ENCODE peak calls at places on chromosome 3, in seven cellular contexts. One of them, this sample, is unnamed.

GRCh38 chr3:24043985-24044384 is 98.9 kb downstream of the NR1D2 start:
- DNase-seq in AG10803: no peak
- DNase-seq in uterus: no peak
- DNase-seq in astrocyte: no peak
- DNase-seq in PC-3: no peak
- DNase-seq in GM12865: no peak
- DNase-seq in HFF-Myc: no peak
- DNase-seq in this sample: no peak

GRCh38 chr3:61889259-61889658 is 327.9 kb downstream of the PTPRG start:
- DNase-seq in astrocyte: no peak
- DNase-seq in GM12865: no peak
- DNase-seq in PC-3: no peak
- DNase-seq in AG10803: no peak
- DNase-seq in HFF-Myc: no peak
- DNase-seq in uterus: no peak
- DNase-seq in this sample: no peak

GRCh38 chr3:59680916-59681315 is 631.1 kb upstream of the CFAP20DC start:
- DNase-seq in AG10803: no peak
- DNase-seq in GM12865: no peak
- DNase-seq in PC-3: no peak
- DNase-seq in astrocyte: no peak
- DNase-seq in HFF-Myc: no peak
- DNase-seq in uterus: no peak
- DNase-seq in this sample: no peak

GRCh38 chr3:64343692-64344440 is 118.6 kb upstream of the PRICKLE2 start:
- DNase-seq in PC-3: no peak
- DNase-seq in GM12865: no peak
- DNase-seq in AG10803: peak
- DNase-seq in uterus: no peak
- DNase-seq in astrocyte: peak
- DNase-seq in HFF-Myc: no peak
- DNase-seq in this sample: peak

GRCh38 chr3:42900731-42901420 is 5.1 kb upstream of the ZNF662 start:
- DNase-seq in astrocyte: no peak
- DNase-seq in GM12865: no peak
- DNase-seq in PC-3: peak
- DNase-seq in AG10803: no peak
- DNase-seq in uterus: no peak
- DNase-seq in HFF-Myc: no peak
- DNase-seq in this sample: peak

GRCh38 chr3:159948423-159949140 is 40.1 kb upstream of the IL12A start:
- DNase-seq in AG10803: peak
- DNase-seq in astrocyte: peak
- DNase-seq in PC-3: peak
- DNase-seq in GM12865: no peak
- DNase-seq in HFF-Myc: no peak
- DNase-seq in uterus: no peak
- DNase-seq in this sample: no peak

GRCh38 chr3:40166997-40167396 is 142.5 kb upstream of the EIF1B start:
- DNase-seq in uterus: no peak
- DNase-seq in AG10803: no peak
- DNase-seq in HFF-Myc: no peak
- DNase-seq in astrocyte: no peak
- DNase-seq in GM12865: no peak
- DNase-seq in PC-3: no peak
- DNase-seq in this sample: no peak

GRCh38 chr3:172524611-172525010 is 1.4 kb upstream of the TNFSF10 start:
- DNase-seq in GM12865: no peak
- DNase-seq in PC-3: no peak
- DNase-seq in HFF-Myc: no peak
- DNase-seq in AG10803: peak
- DNase-seq in uterus: no peak
- DNase-seq in astrocyte: peak
- DNase-seq in this sample: no peak

GRCh38 chr3:157355276-157355675 is 81.4 kb upstream of the PTX3 start:
- DNase-seq in AG10803: no peak
- DNase-seq in HFF-Myc: no peak
- DNase-seq in GM12865: no peak
- DNase-seq in PC-3: no peak
- DNase-seq in uterus: no peak
- DNase-seq in astrocyte: no peak
- DNase-seq in this sample: no peak

GRCh38 chr3:106245400-106245799 is 376.6 kb upstream of the CBLB start:
- DNase-seq in AG10803: no peak
- DNase-seq in GM12865: no peak
- DNase-seq in HFF-Myc: no peak
- DNase-seq in astrocyte: no peak
- DNase-seq in uterus: no peak
- DNase-seq in PC-3: no peak
- DNase-seq in this sample: no peak

GRCh38 chr3:70358978-70359580 is 46.6 kb upstream of the MDFIC2 start:
- DNase-seq in GM12865: peak
- DNase-seq in astrocyte: peak
- DNase-seq in HFF-Myc: peak
- DNase-seq in uterus: no peak
- DNase-seq in AG10803: peak
- DNase-seq in PC-3: peak
- DNase-seq in this sample: peak

GRCh38 chr3:11720220-11721113 is 76.8 kb upstream of the VGLL4 start:
- DNase-seq in AG10803: peak
- DNase-seq in HFF-Myc: peak
- DNase-seq in PC-3: peak
- DNase-seq in uterus: peak
- DNase-seq in GM12865: peak
- DNase-seq in astrocyte: peak
- DNase-seq in this sample: peak

GRCh38 chr3:197308591-197308990 is 10.2 kb upstream of the DLG1 start:
- DNase-seq in AG10803: peak
- DNase-seq in astrocyte: peak
- DNase-seq in PC-3: peak
- DNase-seq in GM12865: no peak
- DNase-seq in HFF-Myc: no peak
- DNase-seq in uterus: no peak
- DNase-seq in this sample: peak

GRCh38 chr3:50334339-50335075 is 6.1 kb downstream of the RASSF1 start:
- DNase-seq in HFF-Myc: no peak
- DNase-seq in uterus: no peak
- DNase-seq in astrocyte: no peak
- DNase-seq in PC-3: no peak
- DNase-seq in GM12865: no peak
- DNase-seq in AG10803: no peak
- DNase-seq in this sample: no peak

GRCh38 chr3:9271903-9272302 is 22.5 kb upstream of the SRGAP3 start:
- DNase-seq in GM12865: no peak
- DNase-seq in uterus: no peak
- DNase-seq in AG10803: no peak
- DNase-seq in HFF-Myc: no peak
- DNase-seq in PC-3: no peak
- DNase-seq in astrocyte: no peak
- DNase-seq in this sample: no peak

GRCh38 chr3:129323651-129324294 is 45.1 kb downstream of the HMCES start:
- DNase-seq in GM12865: peak
- DNase-seq in HFF-Myc: no peak
- DNase-seq in uterus: no peak
- DNase-seq in AG10803: no peak
- DNase-seq in astrocyte: no peak
- DNase-seq in PC-3: no peak
- DNase-seq in this sample: no peak

GRCh38 chr3:45437388-45437787 is 49.0 kb downstream of the LARS2 start:
- DNase-seq in HFF-Myc: no peak
- DNase-seq in PC-3: peak
- DNase-seq in astrocyte: no peak
- DNase-seq in GM12865: no peak
- DNase-seq in AG10803: peak
- DNase-seq in uterus: no peak
- DNase-seq in this sample: no peak

GRCh38 chr3:97848779-97849178 is 27.0 kb downstream of the CRYBG3 start:
- DNase-seq in HFF-Myc: no peak
- DNase-seq in AG10803: no peak
- DNase-seq in uterus: no peak
- DNase-seq in PC-3: no peak
- DNase-seq in astrocyte: no peak
- DNase-seq in GM12865: no peak
- DNase-seq in this sample: no peak

GRCh38 chr3:136343873-136344281 is 93.7 kb downstream of the PCCB start:
- DNase-seq in AG10803: peak
- DNase-seq in HFF-Myc: peak
- DNase-seq in astrocyte: peak
- DNase-seq in uterus: peak
- DNase-seq in PC-3: peak
- DNase-seq in GM12865: no peak
- DNase-seq in this sample: peak

GRCh38 chr3:130658666-130659065 is 88.0 kb downstream of the PIK3R4 start:
- DNase-seq in astrocyte: peak
- DNase-seq in GM12865: no peak
- DNase-seq in HFF-Myc: peak
- DNase-seq in AG10803: peak
- DNase-seq in uterus: peak
- DNase-seq in PC-3: peak
- DNase-seq in this sample: no peak

GRCh38 chr3:169383770-169384169 is 279.7 kb downstream of the MECOM start:
- DNase-seq in astrocyte: no peak
- DNase-seq in GM12865: no peak
- DNase-seq in HFF-Myc: no peak
- DNase-seq in AG10803: no peak
- DNase-seq in uterus: no peak
- DNase-seq in PC-3: no peak
- DNase-seq in this sample: peak

GRCh38 chr3:33318709-33319380 is 41.6 kb downstream of the FBXL2 start:
- DNase-seq in PC-3: peak
- DNase-seq in astrocyte: no peak
- DNase-seq in HFF-Myc: no peak
- DNase-seq in GM12865: peak
- DNase-seq in AG10803: no peak
- DNase-seq in uterus: no peak
- DNase-seq in this sample: no peak

DNA sequence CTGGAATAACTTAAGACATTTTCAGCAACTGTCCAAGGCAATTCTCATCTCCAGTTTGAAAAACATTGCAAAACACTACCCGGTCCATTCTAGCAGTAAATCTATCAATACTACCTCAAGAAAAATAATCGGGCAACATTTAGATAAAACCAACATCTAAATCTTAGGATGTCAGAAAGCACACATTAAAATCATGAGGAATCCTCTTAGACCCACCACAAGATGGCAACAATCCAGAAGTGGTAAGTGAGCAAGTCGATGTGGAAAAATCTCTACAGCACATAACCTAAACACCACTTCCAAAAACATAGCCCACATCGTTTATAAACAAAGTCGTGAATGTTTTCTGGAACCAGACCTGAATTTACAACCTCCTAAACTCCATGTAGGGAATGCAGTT is 5.7 kb downstream of the PLCH1 start:
- DNase-seq in HFF-Myc: no peak
- DNase-seq in GM12865: no peak
- DNase-seq in PC-3: no peak
- DNase-seq in astrocyte: no peak
- DNase-seq in AG10803: peak
- DNase-seq in uterus: no peak
- DNase-seq in this sample: no peak
- TF ChIP-seq CTCF in HFF-Myc: no peak
- TF ChIP-seq CTCF in GM12865: no peak
- TF ChIP-seq CTCF in PC-3: peak
- TF ChIP-seq CTCF in astrocyte: no peak
- TF ChIP-seq CTCF in AG10803: no peak
- TF ChIP-seq CTCF in uterus: no peak
- TF ChIP-seq CTCF in this sample: no peak

GRCh38 chr3:14231998-14232501 is 53.4 kb downstream of the LSM3 start:
- DNase-seq in PC-3: peak
- DNase-seq in uterus: no peak
- DNase-seq in GM12865: no peak
- DNase-seq in AG10803: peak
- DNase-seq in HFF-Myc: no peak
- DNase-seq in astrocyte: no peak
- DNase-seq in this sample: no peak
- H3K4me3 ChIP-seq in PC-3: no peak
- H3K4me3 ChIP-seq in uterus: no peak
- H3K4me3 ChIP-seq in GM12865: no peak
- H3K4me3 ChIP-seq in AG10803: no peak
- H3K4me3 ChIP-seq in HFF-Myc: no peak
- H3K4me3 ChIP-seq in astrocyte: no peak
- H3K4me3 ChIP-seq in this sample: no peak

GRCh38 chr3:192212335-192212734 is 515.0 kb downstream of the FGF12 start:
- DNase-seq in astrocyte: no peak
- DNase-seq in AG10803: no peak
- DNase-seq in uterus: no peak
- DNase-seq in PC-3: no peak
- DNase-seq in GM12865: peak
- DNase-seq in HFF-Myc: no peak
- DNase-seq in this sample: peak
- TF ChIP-seq CTCF in astrocyte: no peak
- TF ChIP-seq CTCF in AG10803: no peak
- TF ChIP-seq CTCF in uterus: no peak
- TF ChIP-seq CTCF in PC-3: peak
- TF ChIP-seq CTCF in GM12865: peak
- TF ChIP-seq CTCF in HFF-Myc: no peak
- TF ChIP-seq CTCF in this sample: no peak

GRCh38 chr3:194276768-194277546 is 74.2 kb downstream of the CPN2 start:
- DNase-seq in PC-3: no peak
- DNase-seq in GM12865: no peak
- DNase-seq in astrocyte: peak
- DNase-seq in AG10803: peak
- DNase-seq in uterus: peak
- DNase-seq in HFF-Myc: no peak
- DNase-seq in this sample: no peak
- H3K4me3 ChIP-seq in PC-3: no peak
- H3K4me3 ChIP-seq in GM12865: no peak
- H3K4me3 ChIP-seq in astrocyte: no peak
- H3K4me3 ChIP-seq in AG10803: no peak
- H3K4me3 ChIP-seq in uterus: no peak
- H3K4me3 ChIP-seq in HFF-Myc: no peak
- H3K4me3 ChIP-seq in this sample: no peak

GRCh38 chr3:20478407-20478806 is 292.4 kb upstream of the SGO1 start:
- DNase-seq in HFF-Myc: no peak
- DNase-seq in uterus: no peak
- DNase-seq in PC-3: no peak
- DNase-seq in GM12865: no peak
- DNase-seq in AG10803: no peak
- DNase-seq in astrocyte: no peak
- DNase-seq in this sample: no peak
- TF ChIP-seq CTCF in HFF-Myc: no peak
- TF ChIP-seq CTCF in uterus: no peak
- TF ChIP-seq CTCF in PC-3: no peak
- TF ChIP-seq CTCF in GM12865: no peak
- TF ChIP-seq CTCF in AG10803: no peak
- TF ChIP-seq CTCF in astrocyte: no peak
- TF ChIP-seq CTCF in this sample: no peak

DNA sequence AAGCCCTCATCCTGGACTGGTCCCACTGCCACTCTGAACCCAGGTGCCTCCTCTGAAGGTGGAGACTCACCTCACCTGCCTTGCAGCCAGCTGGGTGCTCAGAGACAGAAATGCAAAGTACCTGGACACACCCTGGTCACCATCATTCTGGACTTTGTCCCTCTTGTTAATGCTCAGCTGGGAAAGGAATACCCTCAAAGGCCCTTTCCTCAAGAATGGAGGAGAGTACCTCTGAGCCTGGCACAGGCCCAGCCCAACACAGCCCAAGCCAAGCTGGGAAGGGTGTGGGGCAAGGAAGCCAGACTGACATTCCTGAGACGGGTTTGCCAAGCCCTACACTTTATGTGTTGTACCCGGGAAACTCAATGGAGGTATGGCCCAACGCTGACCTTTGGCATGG is 983 bp upstream of the ALAS1 start:
- DNase-seq in HFF-Myc: no peak
- DNase-seq in astrocyte: no peak
- DNase-seq in GM12865: no peak
- DNase-seq in AG10803: no peak
- DNase-seq in PC-3: peak
- DNase-seq in uterus: no peak
- DNase-seq in this sample: no peak
- H3K4me3 ChIP-seq in HFF-Myc: no peak
- H3K4me3 ChIP-seq in astrocyte: no peak
- H3K4me3 ChIP-seq in GM12865: no peak
- H3K4me3 ChIP-seq in AG10803: no peak
- H3K4me3 ChIP-seq in PC-3: no peak
- H3K4me3 ChIP-seq in uterus: no peak
- H3K4me3 ChIP-seq in this sample: no peak